ENCODE peak calls at places on chromosomes 11 and 22, in six cellular contexts. One of them, this sample, is unnamed.

GRCh38 chr11:69114811-69115523 is 40.8 kb upstream of the SMIM38 start:
- DNase-seq in fibroblast of lung: no peak
- DNase-seq in chondrocyte: peak; percentile 59
- DNase-seq in neural progenitor cell: no peak
- DNase-seq in coronary artery: no peak
- DNase-seq in fibroblast of pulmonary artery: no peak
- DNase-seq in this sample: no peak

GRCh38 chr11:67024410-67024809 is 1.5 kb downstream of the SYT12 start:
- DNase-seq in fibroblast of lung: peak; percentile 30
- DNase-seq in chondrocyte: no peak
- DNase-seq in neural progenitor cell: no peak
- DNase-seq in coronary artery: no peak
- DNase-seq in fibroblast of pulmonary artery: no peak
- DNase-seq in this sample: no peak

GRCh38 chr11:14703731-14704130 is 60.1 kb downstream of the PDE3B start:
- DNase-seq in fibroblast of lung: no peak
- DNase-seq in chondrocyte: no peak
- DNase-seq in neural progenitor cell: no peak
- DNase-seq in coronary artery: no peak
- DNase-seq in fibroblast of pulmonary artery: no peak
- DNase-seq in this sample: no peak

GRCh38 chr11:62713343-62713742 is 5.9 kb downstream of the GNG3 start:
- DNase-seq in fibroblast of lung: no peak
- DNase-seq in chondrocyte: no peak
- DNase-seq in neural progenitor cell: no peak
- DNase-seq in coronary artery: no peak
- DNase-seq in fibroblast of pulmonary artery: no peak
- DNase-seq in this sample: no peak

GRCh38 chr11:27864046-27865025 is 164.1 kb upstream of the BDNF start:
- DNase-seq in fibroblast of lung: peak; percentile 54
- DNase-seq in chondrocyte: no peak
- DNase-seq in neural progenitor cell: peak; percentile 61
- DNase-seq in coronary artery: no peak
- DNase-seq in fibroblast of pulmonary artery: no peak
- DNase-seq in this sample: no peak

GRCh38 chr11:1560618-1561251 is 11.3 kb downstream of the DUSP8 start:
- DNase-seq in fibroblast of lung: no peak
- DNase-seq in chondrocyte: no peak
- DNase-seq in neural progenitor cell: no peak
- DNase-seq in coronary artery: no peak
- DNase-seq in fibroblast of pulmonary artery: no peak
- DNase-seq in this sample: no peak

GRCh38 chr22:39173050-39173706 is 20.7 kb upstream of the CBX7 start:
- DNase-seq in fibroblast of lung: no peak
- DNase-seq in chondrocyte: peak; percentile 75
- DNase-seq in neural progenitor cell: no peak
- DNase-seq in coronary artery: no peak
- DNase-seq in fibroblast of pulmonary artery: no peak
- DNase-seq in this sample: no peak

GRCh38 chr22:23831781-23832180 is 7.0 kb downstream of the DERL3 start:
- DNase-seq in fibroblast of lung: no peak
- DNase-seq in chondrocyte: peak; percentile 91
- DNase-seq in neural progenitor cell: no peak
- DNase-seq in coronary artery: peak; percentile 68
- DNase-seq in fibroblast of pulmonary artery: no peak
- DNase-seq in this sample: no peak

GRCh38 chr11:75000975-75001354 is 12.2 kb downstream of the NEU3 start:
- DNase-seq in fibroblast of lung: no peak
- DNase-seq in chondrocyte: no peak
- DNase-seq in neural progenitor cell: no peak
- DNase-seq in coronary artery: no peak
- DNase-seq in fibroblast of pulmonary artery: no peak
- DNase-seq in this sample: no peak

GRCh38 chr11:65425105-65425970 is 2.7 kb downstream of the NEAT1 start:
- DNase-seq in fibroblast of lung: peak; percentile 83
- DNase-seq in chondrocyte: no peak
- DNase-seq in neural progenitor cell: peak; percentile 36
- DNase-seq in coronary artery: peak; percentile 74
- DNase-seq in fibroblast of pulmonary artery: peak; percentile 84
- DNase-seq in this sample: no peak
- TF ChIP-seq CTCF in fibroblast of lung: no peak
- TF ChIP-seq CTCF in chondrocyte: peak; percentile 45
- TF ChIP-seq CTCF in neural progenitor cell: no peak
- TF ChIP-seq CTCF in coronary artery: no peak
- TF ChIP-seq CTCF in fibroblast of pulmonary artery: no peak
- TF ChIP-seq CTCF in this sample: peak; percentile 11

GRCh38 chr11:131070365-131070764 is 154.1 kb upstream of the SNX19 start:
- DNase-seq in fibroblast of lung: no peak
- DNase-seq in chondrocyte: no peak
- DNase-seq in neural progenitor cell: no peak
- DNase-seq in coronary artery: no peak
- DNase-seq in fibroblast of pulmonary artery: no peak
- DNase-seq in this sample: no peak

GRCh38 chr11:131066551-131066950 is 150.3 kb upstream of the SNX19 start:
- DNase-seq in fibroblast of lung: no peak
- DNase-seq in chondrocyte: no peak
- DNase-seq in neural progenitor cell: no peak
- DNase-seq in coronary artery: no peak
- DNase-seq in fibroblast of pulmonary artery: no peak
- DNase-seq in this sample: no peak

GRCh38 chr11:131063638-131064037 is 147.4 kb upstream of the SNX19 start:
- DNase-seq in fibroblast of lung: peak; percentile 16
- DNase-seq in chondrocyte: no peak
- DNase-seq in neural progenitor cell: peak; percentile 34
- DNase-seq in coronary artery: no peak
- DNase-seq in fibroblast of pulmonary artery: no peak
- DNase-seq in this sample: no peak

GRCh38 chr11:131065435-131066295 is 149.4 kb upstream of the SNX19 start:
- DNase-seq in fibroblast of lung: no peak
- DNase-seq in chondrocyte: no peak
- DNase-seq in neural progenitor cell: no peak
- DNase-seq in coronary artery: no peak
- DNase-seq in fibroblast of pulmonary artery: no peak
- DNase-seq in this sample: no peak

GRCh38 chr11:131064373-131064991 is 148.2 kb upstream of the SNX19 start:
- DNase-seq in fibroblast of lung: peak; percentile 65
- DNase-seq in chondrocyte: no peak
- DNase-seq in neural progenitor cell: peak; percentile 88
- DNase-seq in coronary artery: no peak
- DNase-seq in fibroblast of pulmonary artery: peak; percentile 64
- DNase-seq in this sample: peak; percentile 48
- TF ChIP-seq CTCF in fibroblast of lung: peak; percentile 99
- TF ChIP-seq CTCF in chondrocyte: peak; percentile 100
- TF ChIP-seq CTCF in neural progenitor cell: peak; percentile 95
- TF ChIP-seq CTCF in coronary artery: peak; percentile 56
- TF ChIP-seq CTCF in fibroblast of pulmonary artery: peak; percentile 92
- TF ChIP-seq CTCF in this sample: peak; percentile 95

GRCh38 chr11:34652191-34652958 is 31.5 kb downstream of the EHF start:
- DNase-seq in fibroblast of lung: peak; percentile 40
- DNase-seq in chondrocyte: no peak
- DNase-seq in neural progenitor cell: no peak
- DNase-seq in coronary artery: no peak
- DNase-seq in fibroblast of pulmonary artery: no peak
- DNase-seq in this sample: no peak

GRCh38 chr11:34655335-34656008 is 34.6 kb downstream of the EHF start:
- DNase-seq in fibroblast of lung: peak; percentile 91
- DNase-seq in chondrocyte: no peak
- DNase-seq in neural progenitor cell: no peak
- DNase-seq in coronary artery: no peak
- DNase-seq in fibroblast of pulmonary artery: peak; percentile 80
- DNase-seq in this sample: no peak

GRCh38 chr11:34654491-34655334 is 33.8 kb downstream of the EHF start:
- DNase-seq in fibroblast of lung: peak; percentile 53
- DNase-seq in chondrocyte: no peak
- DNase-seq in neural progenitor cell: no peak
- DNase-seq in coronary artery: peak; percentile 62
- DNase-seq in fibroblast of pulmonary artery: peak; percentile 85
- DNase-seq in this sample: no peak

GRCh38 chr11:34653031-34653430 is 32.1 kb downstream of the EHF start:
- DNase-seq in fibroblast of lung: no peak
- DNase-seq in chondrocyte: no peak
- DNase-seq in neural progenitor cell: no peak
- DNase-seq in coronary artery: no peak
- DNase-seq in fibroblast of pulmonary artery: no peak
- DNase-seq in this sample: no peak

DNA sequence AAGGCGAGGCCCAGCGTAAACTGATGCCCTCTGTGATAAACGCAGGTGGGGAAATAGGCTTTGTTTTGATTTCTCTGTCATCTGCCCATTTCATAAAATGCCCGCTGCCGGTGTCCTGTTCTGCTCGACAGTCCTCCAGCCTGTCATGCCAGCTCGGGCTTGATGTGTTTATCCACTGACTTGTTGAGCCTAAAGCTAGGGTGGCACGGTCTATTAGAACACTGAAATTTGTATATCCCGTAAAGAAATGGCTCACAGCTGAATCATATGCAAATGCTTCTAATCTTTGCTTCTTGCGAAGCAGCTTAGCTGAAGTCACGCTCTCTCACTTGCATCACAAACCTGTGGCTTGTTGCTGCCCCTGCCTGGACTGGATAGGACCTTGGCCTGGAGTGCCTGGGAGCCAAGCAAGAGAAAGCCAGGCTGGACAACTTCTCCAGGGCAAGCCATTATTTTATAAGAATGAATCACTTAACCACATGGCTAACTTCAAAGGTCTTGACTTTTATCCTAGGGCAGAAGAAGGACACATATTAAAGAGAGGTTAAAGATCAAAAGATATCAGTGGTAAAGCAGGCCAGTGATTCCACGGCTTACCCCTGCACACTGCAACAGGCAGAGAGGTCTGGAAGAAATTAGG is 33.1 kb downstream of the EHF start:
- DNase-seq in fibroblast of lung: peak; percentile 98
- DNase-seq in chondrocyte: no peak
- DNase-seq in neural progenitor cell: peak; percentile 11
- DNase-seq in coronary artery: no peak
- DNase-seq in fibroblast of pulmonary artery: peak; percentile 97
- DNase-seq in this sample: no peak
- TF ChIP-seq CTCF in fibroblast of lung: no peak
- TF ChIP-seq CTCF in chondrocyte: no peak
- TF ChIP-seq CTCF in neural progenitor cell: no peak
- TF ChIP-seq CTCF in coronary artery: no peak
- TF ChIP-seq CTCF in fibroblast of pulmonary artery: peak; percentile 10
- TF ChIP-seq CTCF in this sample: no peak

GRCh38 chr11:107102692-107103463 is 84.6 kb upstream of the GUCY1A2 start:
- DNase-seq in fibroblast of lung: no peak
- DNase-seq in chondrocyte: no peak
- DNase-seq in neural progenitor cell: no peak
- DNase-seq in coronary artery: no peak
- DNase-seq in fibroblast of pulmonary artery: no peak
- DNase-seq in this sample: no peak
- TF ChIP-seq CTCF in fibroblast of lung: no peak
- TF ChIP-seq CTCF in chondrocyte: no peak
- TF ChIP-seq CTCF in neural progenitor cell: no peak
- TF ChIP-seq CTCF in coronary artery: no peak
- TF ChIP-seq CTCF in fibroblast of pulmonary artery: no peak
- TF ChIP-seq CTCF in this sample: no peak

GRCh38 chr22:30866811-30867271 is 101.7 kb downstream of the MORC2 start:
- DNase-seq in fibroblast of lung: no peak
- DNase-seq in chondrocyte: no peak
- DNase-seq in neural progenitor cell: peak; percentile 31
- DNase-seq in coronary artery: peak; percentile 49
- DNase-seq in fibroblast of pulmonary artery: peak; percentile 8
- DNase-seq in this sample: no peak
- TF ChIP-seq CTCF in fibroblast of lung: no peak
- TF ChIP-seq CTCF in chondrocyte: peak; percentile 23
- TF ChIP-seq CTCF in neural progenitor cell: peak; percentile 21
- TF ChIP-seq CTCF in coronary artery: no peak
- TF ChIP-seq CTCF in fibroblast of pulmonary artery: peak; percentile 2
- TF ChIP-seq CTCF in this sample: no peak

GRCh38 chr22:27745809-27746208 is 55.7 kb downstream of the MN1 start:
- DNase-seq in fibroblast of lung: no peak
- DNase-seq in chondrocyte: no peak
- DNase-seq in neural progenitor cell: no peak
- DNase-seq in coronary artery: no peak
- DNase-seq in fibroblast of pulmonary artery: no peak
- DNase-seq in this sample: no peak

GRCh38 chr22:27746918-27747317 is 54.6 kb downstream of the MN1 start:
- DNase-seq in fibroblast of lung: no peak
- DNase-seq in chondrocyte: no peak
- DNase-seq in neural progenitor cell: no peak
- DNase-seq in coronary artery: no peak
- DNase-seq in fibroblast of pulmonary artery: no peak
- DNase-seq in this sample: no peak

GRCh38 chr22:27748355-27749168 is 53.0 kb downstream of the MN1 start:
- DNase-seq in fibroblast of lung: peak; percentile 90
- DNase-seq in chondrocyte: no peak
- DNase-seq in neural progenitor cell: peak; percentile 66
- DNase-seq in coronary artery: no peak
- DNase-seq in fibroblast of pulmonary artery: peak; percentile 66
- DNase-seq in this sample: no peak

GRCh38 chr22:27749597-27750225 is 51.8 kb downstream of the MN1 start:
- DNase-seq in fibroblast of lung: peak; percentile 61
- DNase-seq in chondrocyte: no peak
- DNase-seq in neural progenitor cell: peak; percentile 69
- DNase-seq in coronary artery: no peak
- DNase-seq in fibroblast of pulmonary artery: peak; percentile 51
- DNase-seq in this sample: no peak

GRCh38 chr22:27747396-27748256 is 53.9 kb downstream of the MN1 start:
- DNase-seq in fibroblast of lung: no peak
- DNase-seq in chondrocyte: no peak
- DNase-seq in neural progenitor cell: no peak
- DNase-seq in coronary artery: peak; percentile 82
- DNase-seq in fibroblast of pulmonary artery: peak; percentile 60
- DNase-seq in this sample: no peak
- TF ChIP-seq CTCF in fibroblast of lung: peak; percentile 33
- TF ChIP-seq CTCF in chondrocyte: peak; percentile 72
- TF ChIP-seq CTCF in neural progenitor cell: peak; percentile 39
- TF ChIP-seq CTCF in coronary artery: no peak
- TF ChIP-seq CTCF in fibroblast of pulmonary artery: peak; percentile 42
- TF ChIP-seq CTCF in this sample: peak; percentile 16

GRCh38 chr11:116422976-116423375 is 349.8 kb downstream of the BUD13 start:
- DNase-seq in fibroblast of lung: no peak
- DNase-seq in chondrocyte: no peak
- DNase-seq in neural progenitor cell: peak; percentile 70
- DNase-seq in coronary artery: no peak
- DNase-seq in fibroblast of pulmonary artery: no peak
- DNase-seq in this sample: no peak
- TF ChIP-seq CTCF in fibroblast of lung: no peak
- TF ChIP-seq CTCF in chondrocyte: no peak
- TF ChIP-seq CTCF in neural progenitor cell: peak; percentile 54
- TF ChIP-seq CTCF in coronary artery: no peak
- TF ChIP-seq CTCF in fibroblast of pulmonary artery: no peak
- TF ChIP-seq CTCF in this sample: peak; percentile 27